ENCODE peak calls at places on chromosomes 13 and 19, in four cellular contexts. L is hypothalamus, Y is suprapubic skin, I is fibroblast of lung. R is an unnamed sample.

GRCh38 chr13:55569514-55569913 is 1571.2 kb upstream of the PRR20A start:
- DNase-seq in Y (no peak), L (no peak), I (no peak), R (no peak)

GRCh38 chr13:67619987-67620386 is 389.9 kb upstream of the PCDH9 start:
- DNase-seq in I (peak; percentile 81), Y (no peak), L (no peak), R (no peak)

GRCh38 chr19:55526216-55527196 is 10.4 kb downstream of the SBK2 start:
- DNase-seq in Y (no peak), L (no peak), I (peak; percentile 52), R (peak; percentile 14)

GRCh38 chr19:31674503-31675186 is 325.4 kb upstream of the TSHZ3 start:
- DNase-seq in I (peak; percentile 89), L (no peak), Y (no peak), R (no peak)

GRCh38 chr13:47553329-47553977 is 447.6 kb downstream of the SUCLA2 start:
- DNase-seq in I (no peak), Y (no peak), L (no peak), R (no peak)

GRCh38 chr19:4495471-4495870 is 22.8 kb downstream of the PLIN4 start:
- DNase-seq in L (no peak), Y (no peak), I (no peak), R (no peak)

GRCh38 chr19:41863209-41863931 is 3.3 kb downstream of the RPS19 start:
- DNase-seq in I (no peak), L (no peak), Y (no peak), R (no peak)

GRCh38 chr13:45598597-45598996 is 16.9 kb downstream of the ERICH6B start:
- DNase-seq in I (no peak), L (no peak), Y (no peak), R (no peak)

GRCh38 chr19:4172861-4173473 is 9.4 kb downstream of the SIRT6 start:
- DNase-seq in Y (no peak), L (peak; percentile 16), I (peak; percentile 30), R (no peak)

GRCh38 chr13:44748439-44748838 is 172.3 kb upstream of the TSC22D1 start:
- DNase-seq in I (no peak), Y (no peak), L (no peak), R (no peak)

GRCh38 chr19:23273594-23274412 is 23.6 kb upstream of the ZNF724 start:
- DNase-seq in I (peak; percentile 85), L (peak; percentile 74), Y (peak; percentile 95), R (peak; percentile 71)

GRCh38 chr19:11404588-11405258 is 14.4 kb downstream of the RGL3 start:
- DNase-seq in I (no peak), Y (no peak), L (no peak), R (no peak)

GRCh38 chr19:33333615-33334014 is 31.3 kb upstream of the CEBPA start:
- DNase-seq in Y (no peak), L (no peak), I (no peak), R (no peak)

GRCh38 chr19:29774126-29774525 is 37.7 kb upstream of the CCNE1 start:
- DNase-seq in L (no peak), Y (no peak), I (no peak), R (no peak)

GRCh38 chr19:39083599-39083982 is 577 bp upstream of the ACP7 start:
- DNase-seq in I (no peak), Y (no peak), L (no peak), R (no peak)

GRCh38 chr13:86426437-86426836 is 627.2 kb upstream of the SLITRK6 start:
- DNase-seq in I (no peak), L (no peak), Y (no peak), R (no peak)

GRCh38 chr19:11176466-11177193 is 20.7 kb downstream of the KANK2 start:
- DNase-seq in Y (no peak), I (no peak), L (no peak), R (no peak)

GRCh38 chr13:89518289-89519077 is 1829.0 kb upstream of the MIR17HG start:
- DNase-seq in Y (no peak), L (no peak), I (no peak), R (no peak)

GRCh38 chr13:103640617-103641016 is 574.4 kb upstream of the SLC10A2 start:
- DNase-seq in I (no peak), Y (no peak), L (no peak), R (no peak)

GRCh38 chr19:1041835-1042685 is 2.2 kb downstream of the ABCA7 start:
- DNase-seq in Y (no peak), I (no peak), L (no peak), R (no peak)

GRCh38 chr19:13012690-13013608 is 17.7 kb downstream of the NFIX start:
- DNase-seq in I (peak; percentile 79), L (no peak), Y (no peak), R (no peak)

GRCh38 chr13:51221674-51222509 is at the start of gene FAM124A:
- DNase-seq in Y (no peak), I (peak; percentile 20), L (peak; percentile 58), R (no peak)

GRCh38 chr13:50915562-50915961 is 6.0 kb downstream of the RNASEH2B start:
- DNase-seq in I (no peak), L (no peak), Y (no peak), R (no peak)

GRCh38 chr13:44755872-44756271 is 179.7 kb upstream of the TSC22D1 start:
- DNase-seq in Y (no peak), I (peak; percentile 90), L (no peak), R (no peak)

GRCh38 chr13:89628567-89628966 is 1718.9 kb upstream of the MIR17HG start:
- DNase-seq in I (no peak), Y (no peak), L (no peak), R (no peak)

GRCh38 chr19:47998800-47999199 is 4.4 kb downstream of the ELSPBP1 start:
- DNase-seq in L (no peak), Y (no peak), I (no peak), R (no peak)